ENCODE peak calls at places on chromosomes 12 and 14, in six cellular contexts. O is PC-9, Q is fibroblast of lung, R is HCT116, M is A549, N is neuronal stem cell. D is an unnamed sample. For H3K9me3, the result is how much of the 10 kb centered on the place peaks cover.

GRCh38 chr12:63306476-63306875 is 155.5 kb upstream of the AVPR1A start:
- DNase-seq in R (no peak), M (no peak), Q (no peak), O (no peak), N (no peak), D (no peak)

GRCh38 chr12:774051-774614 is 21.8 kb downstream of the WNK1 start:
- DNase-seq in R (no peak), M (no peak), N (no peak), O (no peak), Q (no peak), D (peak)

GRCh38 chr12:58202933-58203713 is 261.8 kb downstream of the ATP23 start:
- DNase-seq in O (no peak), N (no peak), R (no peak), M (no peak), Q (no peak), D (no peak)

GRCh38 chr14:56855891-56856461 is 45.7 kb upstream of the OTX2 start:
- DNase-seq in M (no peak), R (no peak), O (no peak), Q (no peak), N (peak), D (no peak)

GRCh38 chr12:93813972-93814821 is 137.0 kb downstream of the CRADD start:
- DNase-seq in R (no peak), M (no peak), N (no peak), O (no peak), Q (peak), D (peak)

GRCh38 chr12:77687346-77687745 is 143.3 kb upstream of the NAV3 start:
- DNase-seq in O (no peak), Q (no peak), N (no peak), M (no peak), R (no peak), D (no peak)

GRCh38 chr12:50032516-50033316 is 7.4 kb upstream of the RACGAP1 start:
- DNase-seq in R (no peak), O (no peak), Q (no peak), N (no peak), M (no peak), D (peak)

GRCh38 chr14:34179723-34180122 is 228.8 kb upstream of the EGLN3 start:
- DNase-seq in Q (no peak), O (no peak), N (no peak), R (no peak), M (no peak), D (no peak)

GRCh38 chr12:4271433-4272013 is 2.0 kb upstream of the CCND2 start:
- DNase-seq in Q (no peak), M (no peak), O (no peak), R (no peak), N (no peak), D (peak)

GRCh38 chr14:68807148-68807600 is 14.3 kb upstream of the ZFP36L1 start:
- DNase-seq in R (no peak), Q (peak), M (peak), N (no peak), O (no peak), D (peak)

GRCh38 chr12:14239935-14240872 is 125.3 kb upstream of the ATF7IP start:
- DNase-seq in R (no peak), N (no peak), M (no peak), O (peak), Q (peak), D (no peak)

GRCh38 chr12:44317651-44318126 is 481.8 kb downstream of the TMEM117 start:
- DNase-seq in O (no peak), M (peak), Q (peak), R (peak), N (peak), D (peak)

GRCh38 chr12:102883204-102883799 is 33.7 kb downstream of the PAH start:
- DNase-seq in N (peak), R (peak), O (no peak), Q (peak), M (peak), D (peak)

GRCh38 chr14:100305446-100306255 is 593 bp downstream of the SLC25A29 start:
- DNase-seq in N (no peak), M (no peak), Q (peak), O (no peak), R (no peak), D (peak)

GRCh38 chr14:70333289-70333688 is 26.2 kb downstream of the COX16 start:
- DNase-seq in M (no peak), N (no peak), R (no peak), O (no peak), Q (no peak), D (no peak)
- H3K9me3 ChIP-seq in M (under half), N (under half), R (under half), O (under half), Q (under half), D (under half)

DNA sequence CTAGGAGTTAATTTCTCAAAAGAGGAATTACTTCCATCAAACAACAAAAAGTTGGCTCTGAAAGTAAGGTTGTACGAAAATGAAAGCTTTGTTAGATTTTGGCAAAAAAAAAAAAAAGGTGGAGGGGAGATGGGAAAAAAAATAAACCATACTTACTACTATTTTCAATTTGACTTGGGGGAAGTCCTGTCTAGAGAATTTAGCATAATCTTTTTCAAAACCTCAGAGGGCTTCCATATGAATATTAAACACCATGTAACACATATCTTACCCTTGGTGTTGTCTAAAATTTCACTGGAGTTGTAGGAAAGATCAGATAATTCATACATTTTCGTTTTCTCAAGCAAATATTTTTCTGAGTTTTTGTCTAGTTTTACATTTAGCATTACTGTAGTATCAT is 17.5 kb downstream of the GRIP1 start:
- DNase-seq in Q (no peak), N (no peak), O (no peak), M (no peak), R (no peak), D (no peak)
- H3K4me2 ChIP-seq in Q (no peak), N (no peak), O (peak), M (no peak), R (no peak), D (no peak)

GRCh38 chr12:34377243-34378035 is 355.1 kb downstream of the ALG10 start:
- DNase-seq in O (no peak), M (no peak), R (no peak), Q (no peak), N (no peak), D (no peak)
- H3K9me3 ChIP-seq in O (under half), M (under half), R (under half), Q (under half), N (half or more), D (under half)

GRCh38 chr14:103346286-103346685 is 12.2 kb downstream of the EIF5 start:
- DNase-seq in O (no peak), M (no peak), R (no peak), N (no peak), Q (no peak), D (peak)

GRCh38 chr14:103343905-103344797 is 10.1 kb downstream of the EIF5 start:
- DNase-seq in O (no peak), N (no peak), M (no peak), Q (no peak), R (no peak), D (no peak)

GRCh38 chr14:103349982-103350381 is 15.9 kb downstream of the EIF5 start:
- DNase-seq in N (no peak), R (no peak), O (no peak), M (no peak), Q (no peak), D (no peak)

GRCh38 chr14:103348154-103348553 is 14.1 kb downstream of the EIF5 start:
- DNase-seq in R (no peak), M (no peak), O (no peak), N (no peak), Q (peak), D (peak)

GRCh38 chr14:103347091-103347815 is 13.2 kb downstream of the EIF5 start:
- DNase-seq in R (no peak), M (no peak), Q (no peak), O (no peak), N (no peak), D (no peak)
- H3K4me2 ChIP-seq in R (no peak), M (no peak), Q (no peak), O (no peak), N (no peak), D (no peak)

DNA sequence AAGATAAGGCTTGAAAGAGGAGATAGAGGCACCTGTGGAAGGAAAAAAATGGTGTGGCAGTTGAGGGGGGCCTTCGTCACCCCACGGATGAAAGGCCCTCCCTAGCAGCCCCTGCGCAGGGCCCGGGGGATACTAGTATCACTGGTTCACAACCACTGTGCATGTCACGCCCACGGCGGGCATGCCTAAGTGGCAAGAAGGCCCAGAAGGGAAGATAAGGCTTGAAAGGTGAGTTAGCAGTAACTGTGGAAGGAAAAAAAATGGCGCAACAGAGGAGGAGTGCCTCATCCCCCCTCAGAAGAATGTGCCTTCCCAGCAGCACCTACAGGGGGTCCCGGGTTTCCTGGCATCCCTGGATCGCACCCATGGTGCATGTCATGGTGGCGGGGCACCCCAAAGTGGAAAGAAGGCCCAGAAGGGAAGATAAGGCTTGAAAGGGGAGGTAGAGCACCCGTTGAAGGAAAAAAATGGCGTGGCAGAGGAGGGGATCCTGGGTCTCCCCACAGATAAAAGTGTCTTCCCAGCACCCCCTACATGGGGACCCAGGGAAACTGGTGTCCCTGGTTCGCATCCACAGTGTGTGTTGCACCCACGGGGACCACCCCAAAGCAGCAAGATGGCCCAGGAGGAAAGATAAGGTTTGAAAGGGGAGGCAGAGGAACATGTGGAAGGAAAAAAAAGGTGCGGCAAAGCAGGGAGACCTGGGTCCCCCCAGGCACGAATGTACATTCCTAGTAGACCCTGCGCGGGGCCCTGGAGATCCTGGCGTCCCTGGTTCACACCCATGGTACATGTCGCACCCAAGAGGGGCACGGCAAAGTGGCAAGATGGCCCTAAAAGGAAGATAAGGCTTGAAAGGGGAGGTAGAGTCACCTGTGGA is 279.2 kb downstream of the ALG10 start:
- DNase-seq in N (no peak), R (no peak), M (no peak), Q (no peak), O (no peak), D (no peak)
- H3K9me3 ChIP-seq in N (half or more), R (under half), M (under half), Q (under half), O (under half), D (under half)

GRCh38 chr12:89544730-89545184 is 18.9 kb upstream of the POC1B start:
- DNase-seq in O (no peak), Q (peak), R (no peak), N (peak), M (peak), D (peak)

GRCh38 chr12:89542912-89543592 is 17.2 kb upstream of the POC1B start:
- DNase-seq in O (peak), R (peak), M (peak), Q (peak), N (peak), D (peak)

GRCh38 chr12:89551747-89552146 is 25.9 kb upstream of the POC1B start:
- DNase-seq in R (no peak), M (no peak), O (no peak), Q (no peak), N (no peak), D (no peak)

GRCh38 chr12:89544027-89544426 is 18.2 kb upstream of the POC1B start:
- DNase-seq in M (no peak), Q (no peak), N (no peak), R (no peak), O (no peak), D (no peak)

GRCh38 chr12:89547116-89547515 is 21.3 kb upstream of the POC1B start:
- DNase-seq in M (no peak), Q (no peak), O (no peak), N (no peak), R (no peak), D (peak)
- H3K4me2 ChIP-seq in M (no peak), Q (no peak), O (no peak), N (no peak), R (no peak), D (no peak)

DNA sequence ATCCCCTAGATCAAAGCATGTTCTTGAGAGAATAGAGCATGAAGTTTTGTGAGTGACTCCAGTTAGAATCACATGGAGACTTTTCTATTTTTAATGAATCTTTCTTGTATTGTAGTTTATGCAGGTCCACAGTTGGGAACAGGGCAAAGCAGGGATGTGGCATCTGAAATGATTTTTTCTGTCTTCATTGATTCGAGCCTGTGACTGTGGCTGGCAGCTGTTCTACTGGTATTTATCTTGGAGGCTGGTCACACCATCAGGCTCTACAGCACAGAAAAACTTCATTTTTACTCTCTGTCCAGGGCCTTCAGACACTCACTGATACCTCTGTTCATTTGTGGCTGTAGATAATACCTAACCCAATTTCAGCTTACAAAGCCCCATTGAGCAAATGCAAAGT is 1002.7 kb downstream of the AACS start:
- DNase-seq in O (no peak), Q (no peak), R (no peak), M (no peak), N (no peak), D (no peak)
- H3K9me3 ChIP-seq in O (under half), Q (under half), R (under half), M (under half), N (under half), D (under half)

DNA sequence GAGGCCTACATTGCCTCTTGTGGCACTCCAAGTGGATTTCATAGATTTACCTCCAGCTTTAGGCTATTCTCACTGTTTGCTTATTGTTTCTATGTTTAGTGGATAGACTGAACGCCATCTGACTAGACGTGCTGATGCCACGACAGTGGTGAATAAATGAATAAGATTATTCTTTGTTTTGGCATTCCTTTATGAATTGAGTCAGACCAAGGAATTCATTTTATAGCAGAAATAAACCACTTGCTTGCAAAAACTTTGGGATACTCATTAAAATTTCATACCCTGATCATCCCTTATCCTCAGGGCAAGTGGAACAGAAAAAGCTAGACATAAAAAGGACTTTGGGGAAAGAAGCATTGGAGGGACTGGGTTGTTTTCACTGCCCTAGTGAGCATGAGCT is 71.7 kb upstream of the FERMT2 start:
- DNase-seq in M (no peak), O (no peak), Q (peak), R (no peak), N (no peak), D (peak)
- H3K4me2 ChIP-seq in M (no peak), O (no peak), Q (no peak), R (no peak), N (no peak), D (peak)

DNA sequence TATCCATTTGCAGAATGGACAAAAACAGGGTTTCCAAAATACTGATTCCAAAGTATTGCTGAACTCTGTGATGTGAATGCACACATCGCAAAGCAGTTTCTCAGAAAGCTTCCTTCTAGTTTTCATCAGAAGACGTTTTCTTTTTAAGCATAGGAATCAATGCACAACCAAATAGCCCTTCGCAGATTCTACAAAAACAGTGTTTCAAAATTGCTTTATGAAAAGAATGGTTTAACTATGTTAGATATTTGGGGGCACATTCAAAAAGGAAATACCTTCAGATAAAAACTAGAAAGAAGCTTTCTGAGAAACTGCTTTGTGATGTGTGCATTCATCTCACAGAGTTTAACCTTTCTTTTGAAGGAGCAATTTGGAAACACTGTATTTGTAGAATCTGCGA is 569.7 kb downstream of the ALG10 start:
- DNase-seq in R (no peak), Q (no peak), O (no peak), N (no peak), M (no peak), D (no peak)
- H3K9me3 ChIP-seq in R (under half), Q (under half), O (under half), N (under half), M (under half), D (under half)

DNA sequence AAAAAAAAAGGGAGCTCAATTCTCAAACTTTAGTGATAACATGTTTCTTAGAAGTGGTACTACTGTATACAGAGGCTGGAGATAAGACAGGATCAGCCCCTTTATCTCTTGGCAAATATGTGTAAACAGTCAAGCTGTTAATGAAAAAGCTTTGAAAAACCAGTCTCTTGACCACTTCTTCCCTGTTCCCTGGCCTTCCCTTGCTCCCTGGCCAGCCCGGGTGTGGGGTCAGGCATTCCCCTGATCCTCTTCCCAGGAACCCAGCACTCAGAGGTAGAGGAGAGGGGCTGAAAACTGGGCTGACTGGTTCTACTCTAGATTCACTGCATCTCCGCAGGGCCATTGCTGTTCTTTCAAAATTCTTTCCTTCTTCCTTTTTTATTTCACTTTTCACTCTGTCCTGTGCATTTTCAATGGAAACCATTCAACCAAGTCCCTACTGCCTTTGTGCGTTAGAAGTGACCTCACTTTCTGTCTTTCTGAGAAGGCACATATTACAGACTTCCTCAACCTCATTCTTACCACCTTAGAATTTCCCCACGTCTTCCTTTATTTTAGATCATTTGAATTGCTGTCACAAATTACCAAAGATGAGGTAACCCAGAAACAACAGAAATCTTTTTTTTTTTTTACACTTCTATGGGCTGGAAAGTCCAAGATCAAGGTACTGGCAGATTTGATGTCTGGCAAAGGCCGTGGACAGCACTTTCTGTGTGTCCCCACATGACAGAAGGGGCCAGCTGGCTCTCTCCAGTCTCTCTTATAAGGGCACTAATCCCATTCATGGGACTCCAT is 5.7 kb downstream of the GNG2 start:
- DNase-seq in O (no peak), Q (no peak), N (no peak), R (no peak), M (no peak), D (no peak)
- H3K4me2 ChIP-seq in O (no peak), Q (no peak), N (no peak), R (no peak), M (no peak), D (no peak)